ENCODE peak calls at places on chromosome 7, in seven cellular contexts. T, Z, F, Q, X, H and G are unnamed samples.

GRCh38 chr7:151309306-151309705 is 32.3 kb upstream of the NUB1 start:
- DNase-seq in H (no peak), Z (peak), X (no peak), F (peak), T (no peak), Q (no peak), G (peak)

GRCh38 chr7:13603661-13604060 is 385.8 kb downstream of the ETV1 start:
- DNase-seq in X (no peak), Z (peak), H (no peak), F (no peak), Q (no peak), T (no peak), G (no peak)

GRCh38 chr7:51141451-51141971 is 175.1 kb downstream of the COBL start:
- DNase-seq in Z (peak), Q (no peak), T (no peak), F (peak), X (peak), H (no peak), G (peak)

GRCh38 chr7:117157121-117157870 is 165.6 kb downstream of the WNT2 start:
- DNase-seq in X (no peak), H (peak), T (no peak), Z (peak), Q (no peak), F (peak), G (peak)

GRCh38 chr7:333399-333776 is 43.4 kb downstream of the FOXL3 start:
- DNase-seq in Z (peak), H (no peak), Q (no peak), T (no peak), X (peak), F (peak), G (peak)

GRCh38 chr7:1233328-1234048 is 816 bp downstream of the UNCX start:
- DNase-seq in Z (no peak), T (no peak), X (no peak), Q (no peak), H (no peak), F (no peak), G (no peak)

GRCh38 chr7:139909379-139910050 is 80.5 kb downstream of the TBXAS1 start:
- DNase-seq in X (no peak), Q (no peak), F (peak), T (no peak), H (no peak), Z (peak), G (peak)

GRCh38 chr7:87359366-87359765 is 13.9 kb downstream of the CROT start:
- DNase-seq in H (no peak), Z (peak), T (no peak), X (no peak), F (peak), Q (no peak), G (peak)

GRCh38 chr7:5187605-5188004 is 2.4 kb upstream of the WIPI2 start:
- DNase-seq in X (no peak), Z (no peak), Q (no peak), T (no peak), F (no peak), H (no peak), G (no peak)

GRCh38 chr7:155984609-155985405 is 172.5 kb upstream of the SHH start:
- DNase-seq in Q (no peak), H (no peak), T (no peak), F (no peak), Z (no peak), X (no peak), G (no peak)